ENCODE peak calls at places on chromosomes 12 and 14, in six cellular contexts. M is germinal center, V is cardiac septum, F is left lung, G is MCF 10A, K is HL-60. S is an unnamed sample.

GRCh38 chr12:27575099-27575779 is 51.2 kb downstream of the PPFIBP1 start:
- DNase-seq in V (no peak), K (no peak), G (no peak), F (no peak), M (no peak), S (no peak)

GRCh38 chr14:105412768-105413541 is 6.7 kb upstream of the MTA1 start:
- DNase-seq in K (no peak), G (no peak), V (no peak), M (no peak), F (peak), S (no peak)

GRCh38 chr14:49194067-49194466 is 392.1 kb downstream of the RPS29 start:
- DNase-seq in F (no peak), G (no peak), M (no peak), V (no peak), K (no peak), S (no peak)

GRCh38 chr12:46830731-46831334 is 5.0 kb upstream of the SLC38A4 start:
- DNase-seq in F (peak), M (no peak), K (no peak), G (no peak), V (peak), S (no peak)

GRCh38 chr14:100065161-100065871 is at the start of gene EVL:
- DNase-seq in M (peak), F (peak), K (no peak), V (no peak), G (no peak), S (no peak)

GRCh38 chr14:36096090-36096489 is 80.4 kb downstream of the PTCSC3 start:
- DNase-seq in F (no peak), V (no peak), K (no peak), M (no peak), G (peak), S (no peak)

GRCh38 chr12:6324936-6325750 is 14.7 kb downstream of the PLEKHG6 start:
- DNase-seq in M (no peak), G (no peak), F (no peak), V (peak), K (no peak), S (no peak)

GRCh38 chr12:32794281-32794680 is 38.6 kb upstream of the YARS2 start:
- DNase-seq in K (no peak), M (no peak), F (no peak), V (no peak), G (no peak), S (no peak)

GRCh38 chr14:103847954-103848719 is 762 bp upstream of the PPP1R13B start:
- DNase-seq in M (peak), G (no peak), F (peak), V (no peak), K (no peak), S (no peak)

GRCh38 chr12:46779879-46780278 is 45.9 kb downstream of the SLC38A4 start:
- DNase-seq in G (no peak), V (no peak), M (no peak), F (no peak), K (no peak), S (no peak)

GRCh38 chr14:102932484-102933248 is 10.2 kb downstream of the AMN start:
- DNase-seq in G (no peak), V (no peak), M (no peak), F (peak), K (no peak), S (no peak)

GRCh38 chr12:108879615-108880254 is at the start of gene DAO:
- DNase-seq in M (no peak), F (no peak), G (no peak), K (no peak), V (no peak), S (no peak)

GRCh38 chr12:70759161-70759918 is 122.1 kb upstream of the PTPRB start:
- DNase-seq in G (no peak), F (no peak), V (no peak), M (no peak), K (no peak), S (no peak)

S was measured in coronary artery.